ENCODE peak calls at places on chromosomes 11 and 22, in six cellular contexts. L is cardiac muscle cell, Z is OCI-LY7, T is heart left ventricle, E is NB4, O is nephron progenitor cell. S is an unnamed sample.
A peak's percentile ranks its signal among the peaks of the same experiment; 100 is the strongest.

GRCh38 chr11:120565436-120566155 is 54.0 kb downstream of the GRIK4 start:
- DNase-seq in T (no peak), E (no peak), Z (no peak), O (no peak), L (no peak), S (no peak)

GRCh38 chr22:41517172-41518047 is 26.9 kb downstream of the POLR3H start:
- DNase-seq in Z (no peak), L (peak; percentile 70), T (peak; percentile 74), O (peak; percentile 82), E (peak; percentile 44), S (peak; percentile 90)

GRCh38 chr11:134440851-134441645 is 29.0 kb upstream of the B3GAT1 start:
- DNase-seq in E (no peak), O (no peak), T (no peak), Z (no peak), L (no peak), S (no peak)

GRCh38 chr22:38981005-38981658 is 1.0 kb upstream of the APOBEC3B start:
- DNase-seq in L (peak; percentile 49), T (no peak), E (no peak), Z (peak; percentile 26), O (peak; percentile 33), S (no peak)

GRCh38 chr22:47012589-47013365 is 250.3 kb downstream of the TBC1D22A start:
- DNase-seq in Z (no peak), L (peak; percentile 16), O (no peak), T (no peak), E (no peak), S (no peak)

GRCh38 chr11:79236541-79236971 is 204.3 kb downstream of the TENM4 start:
- DNase-seq in L (peak; percentile 94), T (no peak), E (no peak), O (peak; percentile 17), Z (no peak), S (no peak)

GRCh38 chr22:22713416-22713815 is 69.0 kb downstream of the GGTLC2 start:
- DNase-seq in L (no peak), O (no peak), E (no peak), Z (no peak), T (no peak), S (no peak)

GRCh38 chr22:42760806-42761565 is 40.3 kb upstream of the A4GALT start:
- DNase-seq in T (no peak), L (no peak), Z (peak; percentile 95), O (no peak), E (no peak), S (no peak)

GRCh38 chr11:31799036-31799793 is 11.9 kb downstream of the PAX6 start:
- DNase-seq in L (no peak), O (peak; percentile 38), T (peak; percentile 11), Z (no peak), E (no peak), S (no peak)

GRCh38 chr11:76615950-76616349 is 54.6 kb downstream of the LRRC32 start:
- DNase-seq in O (no peak), L (peak; percentile 96), Z (no peak), T (peak; percentile 79), E (no peak), S (no peak)

GRCh38 chr11:88813233-88813915 is 252.4 kb downstream of the GRM5 start:
- DNase-seq in O (no peak), E (no peak), L (no peak), T (no peak), Z (no peak), S (no peak)

GRCh38 chr22:44261164-44261860 is 51.4 kb downstream of the SHISAL1 start:
- DNase-seq in O (no peak), E (no peak), L (no peak), Z (no peak), T (peak; percentile 7), S (peak; percentile 12)

GRCh38 chr22:37240941-37241320 is 3.1 kb downstream of the RAC2 start:
- DNase-seq in O (no peak), E (no peak), T (no peak), L (no peak), Z (no peak), S (no peak)

GRCh38 chr11:15579287-15580001 is 464.7 kb downstream of the INSC start:
- DNase-seq in Z (no peak), T (no peak), E (no peak), L (no peak), O (no peak), S (no peak)

GRCh38 chr11:19660076-19660475 is 52.6 kb upstream of the NAV2 start:
- DNase-seq in Z (no peak), O (no peak), T (no peak), L (no peak), E (peak; percentile 62), S (no peak)

GRCh38 chr22:46293591-46294260 is 2.9 kb upstream of the GTSE1 start:
- DNase-seq in E (peak; percentile 50), L (no peak), Z (peak; percentile 76), O (no peak), T (peak; percentile 48), S (no peak)

GRCh38 chr22:17795661-17796548 is 21.6 kb upstream of the BID start:
- DNase-seq in O (no peak), L (no peak), T (no peak), E (no peak), Z (peak; percentile 84), S (no peak)

GRCh38 chr11:77779935-77780334 is 40.6 kb downstream of the RSF1 start:
- DNase-seq in E (peak; percentile 47), T (no peak), Z (no peak), L (peak; percentile 61), O (no peak), S (no peak)

GRCh38 chr22:42990131-42990838 is 24.7 kb downstream of the PACSIN2 start:
- DNase-seq in L (peak; percentile 89), E (peak; percentile 59), O (no peak), T (no peak), Z (no peak), S (no peak)

GRCh38 chr11:120061761-120062560 is 76.0 kb downstream of the TRIM29 start:
- DNase-seq in L (peak; percentile 24), Z (no peak), T (no peak), O (peak; percentile 74), E (no peak), S (no peak)

GRCh38 chr11:114243461-114244372 is 52.5 kb upstream of the NNMT start:
- DNase-seq in E (no peak), Z (no peak), O (no peak), T (peak; percentile 66), L (no peak), S (no peak)

GRCh38 chr11:1054143-1055108 is 17.9 kb upstream of the MUC6 start:
- DNase-seq in T (no peak), Z (no peak), O (peak; percentile 7), E (no peak), L (peak; percentile 29), S (no peak)

GRCh38 chr11:18322818-18323570 is 627 bp downstream of the GTF2H1 start:
- DNase-seq in L (no peak), E (peak; percentile 14), Z (no peak), O (no peak), T (no peak), S (no peak)

GRCh38 chr11:74147199-74147929 is 23.4 kb downstream of the C2CD3 start:
- DNase-seq in T (no peak), O (no peak), Z (no peak), L (peak; percentile 21), E (no peak), S (no peak)

GRCh38 chr22:24947881-24948280 is 1.4 kb upstream of the LHFPL7 start:
- DNase-seq in T (no peak), L (no peak), Z (no peak), O (no peak), E (no peak), S (no peak)

GRCh38 chr11:69000831-69001245 is 12.2 kb downstream of the MRGPRF start:
- DNase-seq in O (no peak), Z (no peak), E (no peak), L (peak; percentile 87), T (peak; percentile 17), S (no peak)
- TF ChIP-seq CTCF in O (peak; percentile 39), Z (peak; percentile 42), E (peak; percentile 24), L (peak; percentile 68), T (peak; percentile 24), S (peak; percentile 12)

GRCh38 chr11:2380807-2381350 is 3.8 kb downstream of the CD81 start:
- DNase-seq in O (no peak), E (peak; percentile 88), T (peak; percentile 77), L (peak; percentile 79), Z (no peak), S (no peak)

GRCh38 chr11:2380396-2380795 is 3.3 kb downstream of the CD81 start:
- DNase-seq in L (no peak), O (no peak), T (no peak), E (no peak), Z (no peak), S (no peak)

GRCh38 chr11:2382927-2383822 is 6.1 kb downstream of the CD81 start:
- DNase-seq in Z (peak; percentile 51), E (peak; percentile 26), O (no peak), T (peak; percentile 86), L (peak; percentile 26), S (no peak)

GRCh38 chr11:2382129-2382517 is 5.0 kb downstream of the CD81 start:
- DNase-seq in E (no peak), L (no peak), T (no peak), Z (no peak), O (no peak), S (no peak)

GRCh38 chr11:2381494-2382128 is 4.5 kb downstream of the CD81 start:
- DNase-seq in T (no peak), E (no peak), O (no peak), L (no peak), Z (no peak), S (no peak)
- TF ChIP-seq CTCF in T (no peak), E (no peak), O (no peak), L (no peak), Z (no peak), S (no peak)

DNA sequence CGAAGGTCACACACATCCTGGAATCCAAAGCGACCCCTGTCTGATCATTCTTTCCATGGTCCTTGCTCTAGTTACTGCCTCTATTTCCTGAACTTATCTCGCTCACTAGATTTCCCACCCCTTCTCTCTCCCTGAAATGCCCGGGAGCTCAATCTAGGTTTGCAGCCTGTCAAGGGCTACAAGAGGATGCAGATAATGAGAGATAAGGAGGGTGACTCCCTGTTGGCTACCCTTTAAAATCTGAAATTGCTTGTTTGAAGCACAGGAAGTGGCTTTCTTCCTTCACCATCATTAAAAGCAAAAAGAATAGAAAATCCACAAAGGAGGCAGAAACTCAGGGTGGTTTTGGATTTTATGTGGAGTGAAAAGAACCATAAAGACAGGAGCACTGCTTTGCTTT is 13.0 kb upstream of the FLI1 start:
- DNase-seq in T (no peak), L (no peak), O (no peak), Z (no peak), E (no peak), S (no peak)
- TF ChIP-seq CTCF in T (no peak), L (no peak), O (no peak), Z (no peak), E (no peak), S (no peak)

DNA sequence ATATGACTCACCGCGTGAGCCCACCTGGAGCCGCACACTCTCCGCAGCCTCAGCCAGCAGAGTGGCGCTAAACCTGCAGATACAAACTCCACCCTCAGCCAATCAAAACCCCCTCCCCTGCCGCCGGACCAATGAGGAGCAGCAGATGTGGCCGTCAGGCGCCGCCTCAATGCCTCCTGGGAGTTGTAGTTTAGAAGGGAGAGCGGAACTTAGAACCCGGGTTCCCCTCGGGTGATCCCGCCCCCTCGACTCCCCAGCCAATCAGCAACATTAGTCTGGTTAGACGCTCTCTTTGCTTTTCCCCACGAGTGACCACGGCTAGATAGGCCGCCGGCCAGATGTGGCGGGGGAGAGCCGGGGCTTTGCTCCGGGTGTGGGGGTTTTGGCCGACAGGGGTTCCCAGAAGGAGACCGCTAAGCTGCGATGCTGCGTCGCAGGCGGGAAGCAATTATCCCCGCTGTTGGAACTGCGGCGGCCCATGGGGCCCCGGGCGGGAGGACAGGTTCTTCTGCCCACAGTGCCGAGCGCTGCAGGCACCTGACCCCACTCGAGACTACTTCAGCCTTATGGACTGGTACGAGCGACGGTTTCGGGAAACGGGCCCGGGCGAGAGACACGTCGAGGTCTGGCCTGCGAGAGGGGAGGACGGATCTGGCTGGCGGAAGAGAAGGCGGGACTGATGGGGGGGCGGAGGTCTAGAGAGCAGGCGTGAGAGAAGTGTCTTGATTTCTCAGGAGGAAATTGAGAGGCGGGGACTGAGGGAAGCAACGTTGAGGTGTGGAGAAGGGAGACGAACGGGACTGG is at the start of the genes CHEK2 and HSCB:
- DNase-seq in Z (peak; percentile 99), L (peak; percentile 99), O (peak; percentile 95), T (peak; percentile 99), E (peak; percentile 99), S (peak; percentile 89)
- TF ChIP-seq CTCF in Z (peak; percentile 65), L (peak; percentile 2), O (no peak), T (no peak), E (peak; percentile 22), S (no peak)